ENCODE peak calls at places on chromosomes 2 and 18, in five cellular contexts. I is HepG2, H is K562, P is GM12878, B is SK-N-SH. U is an unnamed sample.

GRCh38 chr2:150669492-150669891 is 182.0 kb upstream of the RND3 start:
- DNase-seq in I (no peak), H (no peak), P (no peak), B (no peak), U (no peak)

GRCh38 chr2:77054938-77055337 is 467.2 kb downstream of the LRRTM4 start:
- DNase-seq in I (no peak), H (no peak), P (no peak), B (no peak), U (no peak)

GRCh38 chr2:127953128-127953718 is 67.5 kb upstream of the AMMECR1L start:
- DNase-seq in I (no peak), H (no peak), P (no peak), B (no peak), U (no peak)

GRCh38 chr2:180222642-180223041 is 215.5 kb upstream of the CWC22 start:
- DNase-seq in I (no peak), H (no peak), P (no peak), B (no peak), U (no peak)

GRCh38 chr2:47404356-47404755 is 1.4 kb downstream of the MSH2 start:
- DNase-seq in I (no peak), H (peak; percentile 65), P (no peak), B (no peak), U (peak; percentile 43)

GRCh38 chr18:33201509-33201926 is 239.0 kb downstream of the CCDC178 start:
- DNase-seq in I (peak; percentile 22), H (peak; percentile 9), P (no peak), B (peak; percentile 16), U (peak; percentile 14)

GRCh38 chr2:101776172-101777043 is 78.9 kb downstream of the MAP4K4 start:
- DNase-seq in I (peak; percentile 30), H (peak; percentile 62), P (no peak), B (no peak), U (no peak)

GRCh38 chr18:261398-262073 is 6.3 kb downstream of the THOC1 start:
- DNase-seq in I (no peak), H (peak; percentile 21), P (no peak), B (no peak), U (no peak)

GRCh38 chr2:108320326-108320932 is 31.7 kb downstream of the SULT1C2 start:
- DNase-seq in I (no peak), H (no peak), P (no peak), B (no peak), U (no peak)

GRCh38 chr2:71617266-71617665 is 163.9 kb downstream of the DYSF start:
- DNase-seq in I (no peak), H (no peak), P (no peak), B (no peak), U (no peak)

GRCh38 chr18:26071725-26072124 is 18.7 kb downstream of the SS18 start:
- DNase-seq in I (no peak), H (no peak), P (no peak), B (no peak), U (no peak)

GRCh38 chr2:181680055-181680936 is at the start of gene NEUROD1:
- DNase-seq in I (no peak), H (no peak), P (no peak), B (peak; percentile 91), U (no peak)

GRCh38 chr2:182548031-182548950 is 121.5 kb upstream of the PDE1A start:
- DNase-seq in I (no peak), H (no peak), P (no peak), B (no peak), U (no peak)

GRCh38 chr2:1990724-1991123 is 246.4 kb upstream of the PXDN start:
- DNase-seq in I (no peak), H (no peak), P (no peak), B (peak; percentile 96), U (no peak)

DNA sequence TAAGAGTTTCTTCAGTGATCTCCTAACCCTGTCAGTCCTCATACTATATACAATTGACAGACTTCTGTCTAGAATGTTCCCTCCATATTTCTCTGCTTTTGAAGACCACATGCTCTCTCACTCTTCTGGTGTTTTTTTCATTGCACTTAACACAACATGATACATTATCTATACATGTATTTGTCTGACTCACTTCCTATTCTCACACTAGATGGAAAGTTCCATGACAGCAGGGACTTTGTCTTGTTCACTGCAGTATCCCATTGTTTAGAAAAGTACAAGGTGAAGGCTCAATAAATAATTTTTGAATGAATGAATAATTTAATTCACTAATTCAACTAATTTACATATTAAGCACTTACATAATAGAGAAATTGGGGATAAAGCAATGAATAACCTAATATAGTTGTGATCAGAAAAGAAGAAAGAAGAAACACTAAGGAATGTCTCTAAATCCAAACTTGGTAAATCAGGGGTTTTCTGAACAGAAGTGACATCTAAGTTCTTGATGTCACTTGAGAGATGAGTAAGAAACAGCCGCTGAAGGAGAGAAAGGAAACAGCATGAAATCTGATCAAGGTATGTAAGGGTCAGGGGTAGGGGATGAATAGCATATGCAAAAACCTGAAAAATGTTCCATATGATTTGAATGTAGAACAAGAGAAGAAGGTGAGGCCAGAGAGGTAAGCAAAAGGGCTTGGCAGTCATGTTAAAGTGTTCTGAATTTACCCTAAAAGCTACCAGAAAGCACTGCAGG is 42.4 kb downstream of the MBD2 start:
- DNase-seq in I (no peak), H (no peak), P (no peak), B (no peak), U (peak; percentile 8)
- TF ChIP-seq REST in I (no peak), H (no peak), P (no peak), B (no peak), U (no peak)

GRCh38 chr2:85131116-85131515 is 2.1 kb upstream of the TCF7L1 start:
- DNase-seq in I (peak; percentile 37), H (peak; percentile 18), P (no peak), B (peak; percentile 47), U (no peak)
- H3K4me3 ChIP-seq in I (no peak overlapping the region), H (no peak overlapping the region), P (no peak overlapping the region), B (no peak overlapping the region), U (no peak overlapping the region)

DNA sequence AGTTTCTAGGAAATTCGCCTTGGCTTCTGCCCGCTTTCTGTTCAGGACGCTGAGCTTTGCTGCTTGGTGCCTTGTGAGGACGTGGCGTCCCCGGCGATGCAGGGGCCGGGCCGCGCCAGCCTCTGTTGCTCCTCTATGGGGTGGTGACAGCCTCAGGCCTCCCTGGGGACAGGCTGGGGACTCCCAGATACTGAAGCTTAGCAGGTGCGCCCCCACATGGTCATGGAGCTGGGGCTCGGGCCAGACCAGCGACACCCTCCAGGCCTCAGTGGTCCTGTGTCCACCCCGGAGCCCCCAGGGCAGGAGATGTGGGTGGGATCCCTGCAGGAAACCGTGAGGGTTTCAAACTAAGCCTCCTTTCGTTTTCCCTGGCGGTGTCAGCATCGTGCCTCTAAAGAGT is 29.2 kb downstream of the KCNG2 start:
- DNase-seq in I (no peak), H (no peak), P (no peak), B (no peak), U (no peak)
- TF ChIP-seq GABPA in I (no peak), H (no peak), P (no peak), B (no peak), U (no peak)

DNA sequence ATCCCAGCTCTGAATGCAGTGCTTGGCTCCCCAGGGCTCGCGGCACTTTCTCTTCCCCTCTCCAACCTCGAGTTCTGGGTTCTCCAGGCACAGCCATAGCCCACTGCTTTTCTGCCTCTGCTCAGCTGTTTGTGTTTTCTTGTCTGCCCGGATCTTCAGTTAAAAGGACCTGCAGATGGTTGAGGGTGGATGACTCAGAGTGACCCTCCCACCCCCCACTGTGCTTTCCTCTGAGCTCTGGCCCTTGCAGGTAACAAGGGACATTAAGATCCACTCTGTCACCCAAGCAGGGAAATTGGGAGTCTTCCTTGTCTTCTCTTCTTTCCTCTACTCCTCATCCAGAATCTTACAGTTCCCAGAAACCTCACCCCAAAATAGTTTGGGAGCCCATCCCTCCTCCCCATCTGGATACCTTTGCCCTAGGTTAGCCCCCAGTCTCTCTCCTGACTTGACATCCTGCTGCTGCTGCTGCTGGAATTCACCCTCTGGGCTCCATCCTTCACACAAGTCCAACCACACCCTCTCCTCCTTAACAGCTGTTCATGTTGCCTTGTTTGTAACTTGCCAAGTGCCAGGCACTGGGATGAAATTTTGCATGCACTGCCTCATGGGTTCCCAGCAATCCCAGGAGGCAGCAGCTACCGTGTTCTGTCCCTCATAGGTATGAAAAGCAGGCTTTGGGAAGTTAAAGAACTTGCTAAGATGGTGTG is 157.9 kb upstream of the TTC39C start:
- DNase-seq in I (no peak), H (no peak), P (no peak), B (no peak), U (no peak)
- TF ChIP-seq REST in I (no peak), H (no peak), P (no peak), B (no peak), U (no peak)